ENCODE peak calls at places on chromosomes 3 and 15, in five cellular contexts. P is mammary epithelial cell, S is HCT116, T is astrocyte, G is fibroblast of lung. H is an unnamed sample.

GRCh38 chr3:145133281-145133680 is 1027.7 kb downstream of the PLOD2 start:
- DNase-seq in S (no peak), G (no peak), T (no peak), P (no peak), H (no peak)

GRCh38 chr15:52113708-52114107 is 1.1 kb upstream of the BCL2L10 start:
- DNase-seq in G (no peak), S (no peak), P (no peak), T (no peak), H (no peak)

GRCh38 chr3:170079466-170080165 is 41.8 kb downstream of the GPR160 start:
- DNase-seq in G (peak), T (no peak), P (no peak), S (no peak), H (no peak)

GRCh38 chr15:72368895-72369294 is 6.9 kb downstream of the HEXA start:
- DNase-seq in T (no peak), P (no peak), S (no peak), G (no peak), H (no peak)

GRCh38 chr3:114878119-114878839 is 268.8 kb downstream of the ZBTB20 start:
- DNase-seq in G (peak), T (peak), S (peak), P (peak), H (no peak)

GRCh38 chr15:82301296-82302016 is 38.8 kb downstream of the SAXO2 start:
- DNase-seq in S (no peak), P (no peak), G (no peak), T (no peak), H (no peak)

GRCh38 chr3:69385723-69386483 is at the start of gene FRMD4B:
- DNase-seq in T (peak), S (no peak), G (peak), P (peak), H (no peak)

GRCh38 chr3:42660131-42660715 is 6.7 kb downstream of the ZBTB47 start:
- DNase-seq in T (no peak), S (no peak), G (no peak), P (no peak), H (no peak)

GRCh38 chr15:34304613-34305012 is 33.0 kb downstream of the SLC12A6 start:
- DNase-seq in P (no peak), G (peak), S (no peak), T (peak), H (no peak)

GRCh38 chr3:194277547-194278091 is 73.5 kb downstream of the CPN2 start:
- DNase-seq in S (no peak), G (peak), P (no peak), T (peak), H (no peak)

GRCh38 chr3:13788522-13789424 is 91.1 kb downstream of the WNT7A start:
- DNase-seq in G (no peak), S (no peak), T (no peak), P (no peak), H (no peak)

GRCh38 chr3:104102386-104102785 is 1264.3 kb upstream of the ALCAM start:
- DNase-seq in T (peak), S (peak), P (peak), G (peak), H (peak)

GRCh38 chr15:64089553-64090280 is 3.9 kb downstream of the CIAO2A start:
- DNase-seq in G (no peak), P (no peak), T (no peak), S (no peak), H (no peak)

GRCh38 chr3:16838561-16838960 is 46.2 kb upstream of the PLCL2 start:
- DNase-seq in P (no peak), G (no peak), T (no peak), S (no peak), H (no peak)

GRCh38 chr3:49248828-49249227 is 28.2 kb downstream of the C3orf62 start:
- DNase-seq in G (no peak), S (no peak), T (no peak), P (peak), H (no peak)

GRCh38 chr3:112010631-112011030 is 11.9 kb downstream of the TAGLN3 start:
- DNase-seq in S (no peak), G (peak), T (no peak), P (no peak), H (no peak)

GRCh38 chr15:83030021-83030420 is 18.6 kb upstream of the C15orf40 start:
- DNase-seq in G (peak), T (peak), S (peak), P (peak), H (peak)

GRCh38 chr3:100984257-100984772 is 8.9 kb downstream of the ABI3BP start:
- DNase-seq in S (no peak), G (no peak), T (no peak), P (no peak), H (no peak)

GRCh38 chr3:22117751-22118346 is 366.8 kb upstream of the ZNF385D start:
- DNase-seq in S (peak), G (peak), T (peak), P (peak), H (peak)

GRCh38 chr15:55343168-55343567 is 24.1 kb downstream of the PIGB start:
- DNase-seq in T (no peak), P (no peak), S (no peak), G (no peak), H (no peak)

GRCh38 chr3:97804471-97804870 is 17.3 kb upstream of the CRYBG3 start:
- DNase-seq in T (no peak), G (peak), S (no peak), P (no peak), H (no peak)

GRCh38 chr15:77748078-77749064 is 115.7 kb upstream of the LINGO1 start:
- DNase-seq in G (no peak), P (no peak), S (peak), T (no peak), H (no peak)

GRCh38 chr15:86611392-86612040 is 531.8 kb downstream of the AGBL1 start:
- DNase-seq in S (no peak), P (peak), G (peak), T (peak), H (no peak)

GRCh38 chr3:190183121-190183520 is 62.4 kb upstream of the P3H2 start:
- DNase-seq in S (no peak), P (peak), T (peak), G (peak), H (no peak)

GRCh38 chr15:95277266-95277665 is 1045.9 kb downstream of the MCTP2 start:
- DNase-seq in T (peak), G (peak), P (no peak), S (no peak), H (no peak)

GRCh38 chr15:31330111-31330785 is 3.6 kb downstream of the KLF13 start:
- DNase-seq in P (no peak), S (no peak), T (no peak), G (no peak), H (no peak)

GRCh38 chr3:42063886-42064285 is 27.3 kb upstream of the TRAK1 start:
- DNase-seq in G (peak), P (peak), S (no peak), T (peak), H (no peak)

GRCh38 chr3:32401541-32402052 is 9.9 kb downstream of the CMTM7 start:
- DNase-seq in G (peak), T (peak), S (no peak), P (peak), H (peak)

GRCh38 chr3:65836047-65836446 is 202.7 kb downstream of the MAGI1 start:
- DNase-seq in S (no peak), T (peak), G (peak), P (peak), H (no peak)

GRCh38 chr3:73586190-73586589 is 38.6 kb downstream of the PDZRN3 start:
- DNase-seq in S (no peak), T (no peak), P (no peak), G (no peak), H (no peak)

GRCh38 chr15:48358229-48358641 is 27.0 kb downstream of the DUT start:
- DNase-seq in P (no peak), S (peak), G (peak), T (peak), H (no peak)

GRCh38 chr3:171187706-171188290 is 161.3 kb upstream of the SLC2A2 start:
- DNase-seq in G (peak), S (no peak), T (no peak), P (no peak), H (no peak)

GRCh38 chr3:159149633-159150032 is 347.8 kb downstream of the MFSD1 start:
- DNase-seq in S (no peak), P (no peak), G (no peak), T (no peak), H (no peak)

GRCh38 chr3:53820084-53820483 is 26.1 kb downstream of the CHDH start:
- DNase-seq in P (no peak), S (no peak), G (no peak), T (no peak), H (no peak)

GRCh38 chr15:40421246-40422157 is 15.9 kb downstream of the IVD start:
- DNase-seq in T (no peak), P (peak), S (peak), G (peak), H (no peak)

GRCh38 chr3:32325957-32326356 is 65.7 kb upstream of the CMTM7 start:
- DNase-seq in P (peak), S (no peak), G (peak), T (peak), H (no peak)

GRCh38 chr15:40075298-40076044 is 33.2 kb downstream of the BMF start:
- DNase-seq in S (no peak), G (no peak), T (no peak), P (no peak), H (no peak)

GRCh38 chr15:39376371-39376909 is 204.4 kb upstream of the THBS1 start:
- DNase-seq in T (peak), P (peak), S (no peak), G (peak), H (no peak)

GRCh38 chr15:68558318-68559305 is 20.2 kb upstream of the CORO2B start:
- DNase-seq in G (no peak), T (no peak), P (peak), S (no peak), H (no peak)
- H3K9ac ChIP-seq in G (no peak), T (peak), P (no peak), S (no peak), H (peak)

DNA sequence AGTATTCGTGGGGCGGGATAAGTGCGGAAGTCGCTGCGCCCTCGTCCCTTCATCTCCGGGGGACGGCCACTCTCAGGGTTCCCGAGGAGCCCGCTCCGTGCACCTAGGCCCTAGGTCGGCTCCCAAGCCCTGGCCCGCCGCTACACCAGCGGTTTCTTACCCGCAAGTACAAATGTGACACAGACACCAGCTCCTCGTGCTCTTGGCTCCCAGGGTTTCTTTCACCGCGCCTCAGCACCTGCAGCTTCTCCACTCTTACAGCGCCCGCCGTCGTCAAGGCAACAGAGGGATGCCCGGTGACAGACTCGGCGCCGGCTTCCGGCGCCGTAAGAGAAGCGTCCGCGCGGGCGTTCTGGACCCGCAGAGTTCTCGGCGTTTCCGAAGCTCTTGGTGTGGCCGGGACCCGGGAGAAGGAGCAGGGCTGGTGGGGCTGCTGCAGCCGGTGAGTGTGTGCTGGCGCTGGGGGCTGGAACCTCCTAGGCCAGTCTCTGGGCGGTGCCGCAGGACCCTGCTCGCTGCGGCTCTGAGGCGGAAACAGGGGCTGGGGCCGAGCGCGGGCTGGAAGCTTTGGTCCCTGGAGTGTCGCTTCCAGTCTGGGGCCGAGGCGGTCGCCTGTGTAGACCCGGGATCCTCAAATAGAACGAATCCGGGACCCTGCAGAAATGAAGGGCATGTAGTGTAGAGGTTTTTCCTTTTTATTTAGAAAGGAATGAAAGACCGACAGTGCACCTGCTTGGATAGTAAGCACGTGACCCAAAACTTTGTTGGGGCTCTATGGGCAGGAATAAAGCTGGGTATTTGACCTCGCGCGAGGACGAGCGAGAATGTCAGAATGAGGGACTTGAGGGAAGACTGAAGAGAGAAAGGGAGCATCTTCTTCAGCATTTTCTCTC is 155.4 kb upstream of the GOLGA6L4 start:
- DNase-seq in P (no peak), S (no peak), G (peak), T (peak), H (peak)
- H3K9ac ChIP-seq in P (no peak), S (no peak), G (no peak), T (peak), H (peak)

DNA sequence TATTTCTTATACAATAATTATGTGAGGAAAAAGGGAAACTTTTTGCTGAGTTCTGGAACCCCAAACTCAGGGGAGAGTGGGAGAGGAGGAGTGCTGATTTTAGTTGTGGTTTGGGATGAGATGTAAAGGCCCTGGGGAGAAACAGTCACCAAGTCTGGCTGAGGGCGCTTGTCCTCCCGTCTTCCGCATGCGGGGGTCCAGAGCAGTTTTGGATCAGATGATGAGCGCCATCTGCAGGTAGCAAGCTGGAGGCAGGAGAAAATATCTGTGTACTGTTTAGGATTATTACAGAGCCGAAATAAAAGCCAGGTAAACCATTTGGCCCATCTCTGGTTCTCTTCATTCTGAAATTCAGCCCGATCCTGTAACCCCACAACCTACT is 1.6 kb upstream of the PARP14 start:
- DNase-seq in P (peak), T (peak), S (peak), G (peak), H (peak)
- H3K9ac ChIP-seq in P (no peak), T (peak), S (peak), G (no peak), H (peak)

GRCh38 chr3:87288486-87288885 is 12.1 kb upstream of the POU1F1 start:
- DNase-seq in G (no peak), P (no peak), S (no peak), T (no peak), H (no peak)

DNA sequence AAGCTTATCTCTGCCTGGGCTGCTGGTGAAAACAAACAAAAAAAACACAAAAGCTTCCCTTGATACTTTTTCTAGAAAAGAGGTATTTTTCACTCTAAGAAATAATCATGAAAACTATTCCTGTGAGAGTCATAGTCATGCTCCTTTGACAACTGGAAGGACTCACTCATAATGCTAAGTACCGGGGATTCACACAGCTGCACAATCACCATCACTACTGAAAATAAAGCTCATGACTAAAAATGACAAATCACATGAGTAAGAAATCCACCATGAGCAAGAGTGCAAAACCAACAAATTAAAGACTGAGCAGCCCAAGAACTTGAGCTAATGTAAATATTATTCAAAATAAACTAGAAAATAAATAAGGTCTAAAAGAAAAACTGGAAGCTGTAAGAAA is 10.6 kb upstream of the POU1F1 start:
- DNase-seq in T (peak), S (no peak), P (peak), G (peak), H (no peak)
- H3K9ac ChIP-seq in T (no peak), S (no peak), P (no peak), G (no peak), H (no peak)

DNA sequence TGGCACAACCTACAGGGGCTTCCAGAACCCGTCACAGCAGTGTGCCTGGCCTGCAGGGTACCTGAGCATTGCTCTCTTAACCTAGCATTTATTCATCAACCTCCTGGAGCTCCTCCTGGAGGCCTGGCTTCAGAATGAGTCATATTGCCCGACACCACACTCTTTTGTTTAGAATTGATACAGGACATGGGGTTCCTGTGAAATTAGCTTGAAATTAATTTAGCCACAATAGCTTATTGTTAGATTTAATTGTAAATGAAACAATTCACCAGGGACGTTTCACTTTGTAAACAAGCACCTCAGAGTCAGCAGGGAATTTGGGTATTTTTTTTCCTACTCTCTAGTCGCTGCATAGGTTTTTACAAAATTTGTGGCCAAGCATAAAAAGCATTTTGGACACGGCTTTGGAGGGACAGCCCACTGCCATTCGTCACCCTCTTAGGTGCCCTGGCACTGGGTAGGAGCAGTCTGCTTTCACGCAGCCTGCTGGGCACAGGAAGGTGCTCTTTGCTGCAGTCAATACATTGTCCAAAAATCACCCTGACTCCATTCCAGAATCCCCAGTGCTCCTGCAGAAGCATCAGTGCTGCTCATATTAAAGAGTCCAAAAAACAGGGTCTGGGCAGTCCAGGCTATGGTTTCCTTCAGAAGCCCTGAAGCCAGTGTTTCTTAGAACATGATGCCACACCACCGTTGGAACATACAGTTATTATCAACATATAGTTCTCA is 60.8 kb upstream of the MEF2A start:
- DNase-seq in P (peak), G (peak), T (peak), S (no peak), H (no peak)
- H3K9ac ChIP-seq in P (no peak), G (no peak), T (no peak), S (no peak), H (no peak)

GRCh38 chr3:176799675-176800074 is 397.6 kb downstream of the TBL1XR1 start:
- DNase-seq in G (no peak), P (no peak), T (no peak), S (no peak), H (no peak)
- H3K9ac ChIP-seq in G (no peak), P (no peak), T (no peak), S (no peak), H (no peak)

GRCh38 chr3:156749244-156749643 is 74.9 kb downstream of the TIPARP start:
- DNase-seq in T (no peak), G (peak), P (no peak), S (no peak), H (no peak)
- H3K9ac ChIP-seq in T (peak), G (no peak), P (no peak), S (no peak), H (no peak)

GRCh38 chr3:117630885-117631284 is 921.3 kb downstream of the TUSC7 start:
- DNase-seq in P (no peak), S (no peak), G (no peak), T (peak), H (no peak)

GRCh38 chr3:117629505-117629904 is 919.9 kb downstream of the TUSC7 start:
- DNase-seq in P (no peak), T (no peak), S (no peak), G (no peak), H (no peak)

GRCh38 chr3:117630469-117630868 is 920.9 kb downstream of the TUSC7 start:
- DNase-seq in G (peak), P (no peak), T (no peak), S (no peak), H (no peak)

GRCh38 chr3:117632191-117632590 is 922.6 kb downstream of the TUSC7 start:
- DNase-seq in P (no peak), G (no peak), S (no peak), T (no peak), H (no peak)

GRCh38 chr3:117633207-117633606 is 923.6 kb downstream of the TUSC7 start:
- DNase-seq in S (no peak), P (no peak), G (no peak), T (no peak), H (no peak)
- H3K9ac ChIP-seq in S (no peak), P (no peak), G (no peak), T (no peak), H (no peak)

GRCh38 chr15:56533741-56534416 is 68.9 kb upstream of the MNS1 start:
- DNase-seq in S (no peak), P (no peak), G (no peak), T (no peak), H (no peak)
- H3K9ac ChIP-seq in S (no peak), P (no peak), G (no peak), T (no peak), H (no peak)

DNA sequence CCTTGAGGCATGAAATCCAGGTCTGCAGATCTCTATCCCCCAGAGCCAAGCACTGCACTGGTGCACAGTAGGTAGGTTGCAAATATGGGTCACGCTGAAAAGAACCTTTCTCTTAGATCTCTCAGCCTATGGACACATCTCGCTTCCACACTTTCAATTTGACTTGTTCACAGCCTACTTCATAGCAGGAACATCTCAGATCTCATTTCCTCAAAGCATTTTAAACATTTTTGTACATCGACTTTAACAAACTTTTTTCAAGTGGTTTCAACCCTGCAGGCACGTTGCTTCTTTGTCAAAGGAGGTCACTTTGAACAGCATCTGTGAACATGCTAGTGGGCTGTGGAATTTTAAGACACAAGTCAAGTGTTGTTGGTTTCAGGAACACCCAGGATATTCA is 76.0 kb downstream of the SLC12A8 start:
- DNase-seq in P (no peak), G (no peak), S (no peak), T (no peak), H (no peak)
- H3K9ac ChIP-seq in P (no peak), G (no peak), S (no peak), T (no peak), H (no peak)

H was measured in NT2/D1.